ENCODE peak calls at places on chromosome 2, in eight cellular contexts. T is heart left ventricle, W is tibial artery, G is adrenal gland, N is fibroblast of lung, P is MM.1S, K is mammary epithelial cell, V is Peyer's patch. Y is an unnamed sample.
A peak's percentile ranks its signal among the peaks of the same experiment; 100 is the strongest.

GRCh38 chr2:119283873-119284331 is 60.3 kb downstream of the STEAP3 start:
- DNase-seq in T (peak; percentile 75), W (peak; percentile 85), G (peak; percentile 80), N (peak; percentile 65), P (no peak), K (peak; percentile 95), V (peak; percentile 59), Y (peak; percentile 79)

GRCh38 chr2:102301867-102302362 is 9.4 kb upstream of the IL1RL1 start:
- DNase-seq in T (no peak), W (no peak), G (peak; percentile 62), N (peak; percentile 45), P (peak; percentile 28), K (peak; percentile 29), V (peak; percentile 66), Y (no peak)

GRCh38 chr2:161078211-161078539 is 82.1 kb upstream of the TANK start:
- DNase-seq in T (no peak), W (no peak), G (no peak), N (no peak), P (no peak), K (peak; percentile 87), V (no peak), Y (no peak)

GRCh38 chr2:68880213-68880612 is 9.0 kb upstream of the BMP10 start:
- DNase-seq in T (no peak), W (no peak), G (no peak), N (no peak), P (no peak), K (no peak), V (no peak), Y (no peak)

GRCh38 chr2:65299246-65299645 is 71.6 kb downstream of the ACTR2 start:
- DNase-seq in T (no peak), W (no peak), G (no peak), N (peak; percentile 43), P (no peak), K (peak; percentile 43), V (no peak), Y (no peak)

GRCh38 chr2:128536925-128537620 is 218.4 kb upstream of the HS6ST1 start:
- DNase-seq in T (no peak), W (no peak), G (peak; percentile 72), N (peak; percentile 98), P (no peak), K (peak; percentile 59), V (no peak), Y (no peak)

GRCh38 chr2:67876176-67876575 is 186.6 kb downstream of the C1D start:
- DNase-seq in T (no peak), W (no peak), G (no peak), N (no peak), P (no peak), K (peak; percentile 27), V (no peak), Y (no peak)

GRCh38 chr2:172160839-172161238 is 58.1 kb upstream of the DLX2 start:
- DNase-seq in T (no peak), W (no peak), G (no peak), N (no peak), P (no peak), K (no peak), V (no peak), Y (no peak)

GRCh38 chr2:129483366-129483765 is 496.1 kb upstream of the RAB6C start:
- DNase-seq in T (no peak), W (no peak), G (peak; percentile 56), N (no peak), P (no peak), K (no peak), V (no peak), Y (peak; percentile 21)

GRCh38 chr2:99836670-99837069 is 305.7 kb downstream of the AFF3 start:
- DNase-seq in T (no peak), W (no peak), G (no peak), N (peak; percentile 71), P (no peak), K (no peak), V (no peak), Y (no peak)

GRCh38 chr2:174365583-174365982 is 29.9 kb upstream of the SCRN3 start:
- DNase-seq in T (no peak), W (no peak), G (no peak), N (no peak), P (no peak), K (no peak), V (no peak), Y (no peak)

GRCh38 chr2:192438239-192438638 is 243.5 kb upstream of the TMEFF2 start:
- DNase-seq in T (no peak), W (no peak), G (no peak), N (no peak), P (no peak), K (no peak), V (no peak), Y (no peak)

GRCh38 chr2:24313744-24314632 is 46.3 kb downstream of the ITSN2 start:
- DNase-seq in T (no peak), W (no peak), G (no peak), N (no peak), P (no peak), K (peak; percentile 42), V (no peak), Y (no peak)

GRCh38 chr2:96325884-96326255 is 753 bp downstream of the ITPRIPL1 start:
- DNase-seq in T (no peak), W (peak; percentile 59), G (no peak), N (no peak), P (peak; percentile 39), K (no peak), V (peak; percentile 74), Y (no peak)

GRCh38 chr2:152402780-152403388 is 67.9 kb downstream of the FMNL2 start:
- DNase-seq in T (no peak), W (no peak), G (no peak), N (no peak), P (no peak), K (no peak), V (no peak), Y (no peak)
- H3K27ac ChIP-seq in T (no peak overlapping the region), W (peak overlapping the region; percentile 63), G (no peak overlapping the region), N (no peak overlapping the region), P (no peak overlapping the region), K (no peak overlapping the region), V (no peak overlapping the region), Y (no peak overlapping the region)

DNA sequence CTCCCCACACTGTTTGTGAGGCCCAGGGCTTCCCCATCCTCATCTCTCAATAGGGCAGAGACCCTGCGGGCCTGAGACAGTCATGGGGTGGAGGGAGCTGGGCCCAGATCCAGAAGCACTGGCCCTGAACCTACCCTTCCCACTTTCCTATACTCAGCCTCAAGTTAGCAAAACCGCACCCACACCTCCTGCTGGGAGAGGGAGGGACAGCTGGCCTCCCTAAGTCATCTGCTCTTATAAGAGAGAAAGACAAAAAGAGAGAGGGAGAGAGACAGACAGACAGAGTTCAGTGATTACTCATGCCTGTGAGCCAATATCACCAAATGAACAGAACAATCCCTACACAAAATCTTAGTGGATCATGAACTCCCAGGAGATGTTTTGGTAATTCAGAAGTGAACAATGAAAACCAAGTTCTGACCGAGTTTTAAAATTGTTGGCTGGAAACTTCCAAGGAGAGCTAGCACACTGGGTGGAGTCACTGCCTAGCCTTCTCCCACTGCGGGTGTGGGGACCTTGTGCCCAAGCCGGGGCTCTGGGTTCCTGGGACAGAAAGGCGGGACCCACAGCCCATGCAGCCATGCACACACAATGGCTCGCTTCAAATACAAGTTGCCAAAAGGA is 130.5 kb downstream of the PXDN start:
- DNase-seq in T (peak; percentile 68), W (no peak), G (no peak), N (no peak), P (no peak), K (peak; percentile 49), V (no peak), Y (no peak)
- TF ChIP-seq CTCF in T (no peak), W (no peak), G (no peak), N (peak; percentile 9), P (no peak), K (no peak), V (no peak), Y (no peak)

DNA sequence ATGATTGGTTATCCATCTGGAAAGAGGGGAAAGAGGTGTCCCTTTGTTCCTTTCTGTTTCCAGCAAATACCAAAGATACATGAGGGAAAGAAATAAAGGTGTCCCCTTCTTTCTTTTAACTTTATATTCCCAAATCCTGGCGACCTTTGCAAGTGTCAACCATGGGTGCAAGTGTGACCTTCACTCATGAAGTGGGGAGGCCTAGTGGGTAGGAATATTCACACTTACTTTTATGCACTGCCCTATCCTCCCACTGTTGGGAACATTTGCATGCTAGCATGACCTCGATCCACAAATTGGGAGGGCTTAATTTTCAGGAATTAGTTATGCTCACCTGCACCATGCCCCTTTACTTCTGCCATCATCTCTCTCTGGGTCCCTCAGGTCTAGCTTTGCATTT is 70.2 kb upstream of the ZNF804A start:
- DNase-seq in T (no peak), W (no peak), G (no peak), N (no peak), P (no peak), K (no peak), V (no peak), Y (no peak)
- H3K4me3 ChIP-seq in T (no peak overlapping the region), W (no peak overlapping the region), G (no peak overlapping the region), N (no peak overlapping the region), P (no peak overlapping the region), K (no peak overlapping the region), V (no peak overlapping the region), Y (no peak overlapping the region)

GRCh38 chr2:9771101-9771449 is 72.2 kb upstream of the TAF1B start:
- DNase-seq in T (no peak), W (peak; percentile 58), G (peak; percentile 45), N (no peak), P (no peak), K (no peak), V (no peak), Y (no peak)
- H3K27ac ChIP-seq in T (no peak overlapping the region), W (no peak overlapping the region), G (no peak overlapping the region), N (peak overlapping the region; percentile 39), P (no peak overlapping the region), K (no peak overlapping the region), V (no peak overlapping the region), Y (no peak overlapping the region)

GRCh38 chr2:117985092-117985491 is 28.8 kb downstream of the CCDC93 start:
- DNase-seq in T (no peak), W (no peak), G (no peak), N (no peak), P (no peak), K (peak; percentile 11), V (no peak), Y (no peak)
- TF ChIP-seq CTCF in T (no peak), W (no peak), G (no peak), N (no peak), P (no peak), K (no peak), V (no peak), Y (no peak)

DNA sequence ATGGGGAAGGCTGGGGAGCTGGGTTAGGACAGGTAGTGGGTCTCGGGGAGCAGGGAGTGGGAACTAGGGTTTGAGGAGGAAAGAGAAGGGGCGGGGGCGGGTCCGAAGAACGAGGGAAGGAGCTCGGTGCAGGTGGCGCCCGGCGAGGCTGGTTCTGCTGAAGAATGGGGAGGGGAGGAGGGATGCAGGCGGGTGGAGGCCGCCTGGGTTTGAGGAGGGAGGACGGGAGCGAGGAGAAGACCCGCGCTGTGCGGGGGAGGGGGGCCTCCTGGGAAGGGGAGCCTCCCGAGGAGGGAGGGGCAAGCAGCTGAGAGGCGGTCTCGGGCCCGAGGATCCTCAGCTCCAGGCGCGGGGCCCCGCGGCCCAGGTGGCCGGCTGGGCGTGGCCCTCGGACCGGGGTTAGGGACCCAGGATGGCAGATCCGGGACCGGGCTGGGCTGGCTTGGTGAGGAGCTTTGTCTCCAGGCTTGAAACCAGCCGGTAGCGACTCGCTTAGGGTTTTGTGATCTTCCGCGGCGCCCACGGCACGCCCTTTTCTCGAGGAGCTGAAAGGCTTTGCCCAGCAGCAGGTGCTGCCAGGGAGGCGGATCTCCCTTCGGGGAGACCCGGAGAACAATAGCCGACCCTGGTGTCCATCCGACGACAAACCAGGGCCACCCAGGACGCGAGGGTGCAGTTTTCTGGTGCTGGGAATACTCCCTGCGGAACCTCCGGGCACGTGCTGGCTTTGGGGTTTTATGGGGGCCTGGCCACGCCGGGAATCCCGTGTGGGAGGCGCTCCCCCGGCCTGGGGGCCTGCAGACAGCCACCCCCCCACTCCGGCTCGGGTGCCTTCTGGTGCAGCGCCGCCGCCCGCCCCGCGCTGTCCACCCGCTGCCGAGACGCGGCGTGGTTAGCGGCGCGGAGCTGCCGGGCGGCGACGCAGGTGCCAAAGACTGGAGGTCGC is 1.4 kb downstream of the DPYSL5 start:
- DNase-seq in T (no peak), W (no peak), G (no peak), N (no peak), P (no peak), K (no peak), V (no peak), Y (no peak)
- H3K4me3 ChIP-seq in T (peak overlapping the region; percentile 45), W (peak overlapping the region; percentile 12), G (no peak overlapping the region), N (no peak overlapping the region), P (no peak overlapping the region), K (no peak overlapping the region), V (no peak overlapping the region), Y (peak overlapping the region; percentile 71)

Y was measured in coronary artery.